ENCODE peak calls at places on chromosomes 7 and 10, in nine cellular contexts. One of them, this sample, is unnamed.

GRCh38 chr10:129727071-129727470 is 237.0 kb downstream of the EBF3 start:
- DNase-seq in neuronal stem cell: no peak
- DNase-seq in IMR-90: no peak
- DNase-seq in A549: no peak
- DNase-seq in GM23338: no peak
- DNase-seq in hepatocyte: no peak
- DNase-seq in mammary epithelial cell: no peak
- DNase-seq in PC-9: no peak
- DNase-seq in GM23248: no peak
- DNase-seq in this sample: no peak

GRCh38 chr10:117004627-117005453 is at the start of gene SHTN1:
- DNase-seq in hepatocyte: peak
- DNase-seq in GM23338: peak
- DNase-seq in A549: peak
- DNase-seq in PC-9: peak
- DNase-seq in IMR-90: peak
- DNase-seq in GM23248: peak
- DNase-seq in neuronal stem cell: peak
- DNase-seq in mammary epithelial cell: peak
- DNase-seq in this sample: no peak

GRCh38 chr7:91029688-91030087 is 234.5 kb upstream of the FZD1 start:
- DNase-seq in GM23248: no peak
- DNase-seq in PC-9: no peak
- DNase-seq in neuronal stem cell: no peak
- DNase-seq in GM23338: no peak
- DNase-seq in mammary epithelial cell: no peak
- DNase-seq in hepatocyte: no peak
- DNase-seq in A549: no peak
- DNase-seq in IMR-90: no peak
- DNase-seq in this sample: peak

GRCh38 chr7:132124575-132124974 is 451.7 kb downstream of the PLXNA4 start:
- DNase-seq in A549: no peak
- DNase-seq in mammary epithelial cell: peak
- DNase-seq in IMR-90: no peak
- DNase-seq in neuronal stem cell: no peak
- DNase-seq in GM23248: no peak
- DNase-seq in PC-9: no peak
- DNase-seq in hepatocyte: no peak
- DNase-seq in GM23338: no peak
- DNase-seq in this sample: no peak

GRCh38 chr7:139959718-139960117 is 103.0 kb downstream of the PARP12 start:
- DNase-seq in hepatocyte: no peak
- DNase-seq in PC-9: no peak
- DNase-seq in IMR-90: no peak
- DNase-seq in GM23338: no peak
- DNase-seq in GM23248: no peak
- DNase-seq in neuronal stem cell: no peak
- DNase-seq in mammary epithelial cell: no peak
- DNase-seq in A549: no peak
- DNase-seq in this sample: no peak

GRCh38 chr10:76303682-76304316 is 872.4 kb downstream of the LRMDA start:
- DNase-seq in mammary epithelial cell: peak
- DNase-seq in GM23248: peak
- DNase-seq in hepatocyte: peak
- DNase-seq in A549: peak
- DNase-seq in GM23338: peak
- DNase-seq in neuronal stem cell: peak
- DNase-seq in PC-9: peak
- DNase-seq in IMR-90: peak
- DNase-seq in this sample: peak

GRCh38 chr10:74967850-74968620 is 141.6 kb downstream of the KAT6B start:
- DNase-seq in neuronal stem cell: no peak
- DNase-seq in hepatocyte: peak
- DNase-seq in A549: no peak
- DNase-seq in GM23248: no peak
- DNase-seq in GM23338: peak
- DNase-seq in PC-9: no peak
- DNase-seq in mammary epithelial cell: no peak
- DNase-seq in IMR-90: no peak
- DNase-seq in this sample: no peak

GRCh38 chr10:18601321-18601720 is 50.1 kb downstream of the NSUN6 start:
- DNase-seq in PC-9: no peak
- DNase-seq in neuronal stem cell: no peak
- DNase-seq in GM23338: peak
- DNase-seq in hepatocyte: no peak
- DNase-seq in IMR-90: no peak
- DNase-seq in GM23248: no peak
- DNase-seq in A549: peak
- DNase-seq in mammary epithelial cell: no peak
- DNase-seq in this sample: no peak

GRCh38 chr7:77606561-77606960 is 69.5 kb downstream of the PTPN12 start:
- DNase-seq in mammary epithelial cell: no peak
- DNase-seq in GM23338: no peak
- DNase-seq in GM23248: no peak
- DNase-seq in IMR-90: peak
- DNase-seq in PC-9: no peak
- DNase-seq in neuronal stem cell: no peak
- DNase-seq in hepatocyte: no peak
- DNase-seq in A549: no peak
- DNase-seq in this sample: no peak

GRCh38 chr7:131903315-131903714 is 346.9 kb upstream of the PODXL start:
- DNase-seq in A549: no peak
- DNase-seq in neuronal stem cell: no peak
- DNase-seq in GM23338: no peak
- DNase-seq in mammary epithelial cell: no peak
- DNase-seq in PC-9: no peak
- DNase-seq in hepatocyte: no peak
- DNase-seq in IMR-90: no peak
- DNase-seq in GM23248: no peak
- DNase-seq in this sample: no peak

GRCh38 chr10:85920311-85920710 is 446.3 kb downstream of the GRID1 start:
- DNase-seq in GM23248: no peak
- DNase-seq in mammary epithelial cell: no peak
- DNase-seq in IMR-90: no peak
- DNase-seq in GM23338: no peak
- DNase-seq in hepatocyte: no peak
- DNase-seq in A549: no peak
- DNase-seq in PC-9: no peak
- DNase-seq in neuronal stem cell: no peak
- DNase-seq in this sample: no peak

GRCh38 chr10:48608279-48608681 is 3.4 kb upstream of the ARHGAP22 start:
- DNase-seq in hepatocyte: peak
- DNase-seq in GM23338: peak
- DNase-seq in A549: peak
- DNase-seq in PC-9: peak
- DNase-seq in GM23248: peak
- DNase-seq in mammary epithelial cell: peak
- DNase-seq in IMR-90: no peak
- DNase-seq in neuronal stem cell: no peak
- DNase-seq in this sample: peak

GRCh38 chr7:123770378-123770777 is 21.6 kb upstream of the WASL start:
- DNase-seq in hepatocyte: no peak
- DNase-seq in PC-9: peak
- DNase-seq in IMR-90: no peak
- DNase-seq in neuronal stem cell: no peak
- DNase-seq in A549: peak
- DNase-seq in GM23338: no peak
- DNase-seq in GM23248: peak
- DNase-seq in mammary epithelial cell: peak
- DNase-seq in this sample: peak

DNA sequence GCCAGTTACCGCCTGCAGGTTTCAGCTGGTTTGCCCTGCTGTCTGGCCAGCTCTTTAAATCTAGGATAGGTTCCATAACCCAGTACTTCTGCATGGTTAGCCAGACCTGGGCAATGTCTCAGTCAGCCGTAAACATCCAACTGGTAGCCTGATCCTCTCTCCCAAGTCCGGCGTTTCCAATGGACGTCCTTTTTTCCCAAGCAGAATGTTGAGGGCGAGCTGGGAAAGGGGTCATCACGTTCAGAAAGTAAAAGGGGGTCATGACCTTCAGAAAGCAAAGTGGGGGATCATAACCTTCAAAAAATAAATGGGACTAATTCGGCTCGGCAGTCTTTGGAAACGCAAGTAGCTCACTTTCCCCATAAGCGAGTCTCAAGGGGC is 430 bp downstream of the PON3 start:
- DNase-seq in hepatocyte: no peak
- DNase-seq in PC-9: no peak
- DNase-seq in GM23248: no peak
- DNase-seq in mammary epithelial cell: no peak
- DNase-seq in IMR-90: no peak
- DNase-seq in GM23338: peak
- DNase-seq in neuronal stem cell: no peak
- DNase-seq in A549: no peak
- DNase-seq in this sample: no peak
- H3K4me2 ChIP-seq in hepatocyte: no peak
- H3K4me2 ChIP-seq in PC-9: peak
- H3K4me2 ChIP-seq in GM23248: no peak
- H3K4me2 ChIP-seq in mammary epithelial cell: peak
- H3K4me2 ChIP-seq in IMR-90: no peak
- H3K4me2 ChIP-seq in GM23338: peak
- H3K4me2 ChIP-seq in neuronal stem cell: no peak
- H3K4me2 ChIP-seq in A549: peak
- H3K4me2 ChIP-seq in this sample: no peak

DNA sequence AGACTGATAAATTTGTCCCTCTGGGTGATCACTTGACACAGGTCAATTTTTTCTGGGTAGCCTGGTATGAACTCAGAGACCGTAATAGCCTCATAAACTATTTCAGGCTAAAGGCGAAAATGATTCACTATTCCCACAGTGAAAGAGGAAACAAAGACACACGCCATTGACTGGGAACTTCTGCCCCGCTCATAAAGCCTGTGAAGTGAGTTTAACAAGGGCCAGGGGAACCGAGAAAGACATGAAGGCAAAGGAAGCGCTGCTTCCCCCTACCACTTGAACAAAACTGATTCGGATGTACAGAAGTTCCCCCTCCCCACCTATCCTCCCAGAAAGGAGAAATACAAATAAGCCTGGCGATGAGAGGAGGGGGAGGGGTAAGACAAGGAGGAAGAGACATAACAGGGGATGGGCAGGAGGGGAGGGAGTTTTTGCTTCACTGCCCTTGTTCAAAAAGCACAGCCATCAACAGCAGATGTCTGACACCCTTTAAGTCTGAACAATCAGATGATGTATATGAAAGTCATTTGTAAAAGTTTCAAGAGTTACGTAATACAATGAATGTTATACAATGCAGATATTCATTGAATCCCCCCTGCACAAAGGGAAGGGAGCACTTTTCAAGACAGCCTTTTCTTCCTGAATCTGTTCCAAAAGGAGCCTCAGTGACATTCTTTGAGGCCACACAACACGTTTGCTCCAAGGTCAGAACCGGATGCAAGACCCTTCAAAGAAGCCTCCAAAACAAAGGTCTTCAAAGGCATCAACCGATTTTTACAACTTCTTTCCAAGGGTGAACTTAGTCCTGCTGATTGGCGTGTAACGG is 734 bp downstream of the ABCB4 start:
- DNase-seq in A549: no peak
- DNase-seq in GM23248: peak
- DNase-seq in PC-9: no peak
- DNase-seq in GM23338: peak
- DNase-seq in IMR-90: no peak
- DNase-seq in mammary epithelial cell: no peak
- DNase-seq in hepatocyte: peak
- DNase-seq in neuronal stem cell: no peak
- DNase-seq in this sample: peak
- H3K4me3 ChIP-seq in A549: peak
- H3K4me3 ChIP-seq in GM23248: peak
- H3K4me3 ChIP-seq in PC-9: no peak
- H3K4me3 ChIP-seq in GM23338: peak
- H3K4me3 ChIP-seq in IMR-90: peak
- H3K4me3 ChIP-seq in mammary epithelial cell: no peak
- H3K4me3 ChIP-seq in hepatocyte: peak
- H3K4me3 ChIP-seq in neuronal stem cell: peak
- H3K4me3 ChIP-seq in this sample: no peak

GRCh38 chr10:104090597-104090996 is 4.9 kb upstream of the COL17A1 start:
- DNase-seq in GM23248: no peak
- DNase-seq in neuronal stem cell: no peak
- DNase-seq in A549: no peak
- DNase-seq in IMR-90: peak
- DNase-seq in GM23338: no peak
- DNase-seq in hepatocyte: no peak
- DNase-seq in mammary epithelial cell: peak
- DNase-seq in PC-9: no peak
- DNase-seq in this sample: no peak
- H3K4me2 ChIP-seq in GM23248: no peak
- H3K4me2 ChIP-seq in neuronal stem cell: no peak
- H3K4me2 ChIP-seq in A549: no peak
- H3K4me2 ChIP-seq in IMR-90: no peak
- H3K4me2 ChIP-seq in GM23338: peak
- H3K4me2 ChIP-seq in hepatocyte: no peak
- H3K4me2 ChIP-seq in mammary epithelial cell: no peak
- H3K4me2 ChIP-seq in PC-9: no peak
- H3K4me2 ChIP-seq in this sample: no peak

GRCh38 chr7:138919256-138919655 is 61.9 kb downstream of the KIAA1549 start:
- DNase-seq in GM23248: peak
- DNase-seq in neuronal stem cell: no peak
- DNase-seq in hepatocyte: no peak
- DNase-seq in PC-9: no peak
- DNase-seq in GM23338: no peak
- DNase-seq in mammary epithelial cell: no peak
- DNase-seq in IMR-90: peak
- DNase-seq in A549: no peak
- DNase-seq in this sample: no peak

GRCh38 chr7:138917771-138918170 is 63.4 kb downstream of the KIAA1549 start:
- DNase-seq in hepatocyte: no peak
- DNase-seq in GM23338: no peak
- DNase-seq in GM23248: no peak
- DNase-seq in IMR-90: no peak
- DNase-seq in A549: no peak
- DNase-seq in mammary epithelial cell: no peak
- DNase-seq in PC-9: no peak
- DNase-seq in neuronal stem cell: no peak
- DNase-seq in this sample: no peak

GRCh38 chr7:138918756-138919155 is 62.4 kb downstream of the KIAA1549 start:
- DNase-seq in GM23248: no peak
- DNase-seq in IMR-90: no peak
- DNase-seq in PC-9: no peak
- DNase-seq in neuronal stem cell: no peak
- DNase-seq in mammary epithelial cell: no peak
- DNase-seq in A549: no peak
- DNase-seq in hepatocyte: no peak
- DNase-seq in GM23338: no peak
- DNase-seq in this sample: no peak

GRCh38 chr7:138918176-138918575 is 63.0 kb downstream of the KIAA1549 start:
- DNase-seq in IMR-90: no peak
- DNase-seq in PC-9: no peak
- DNase-seq in GM23248: no peak
- DNase-seq in hepatocyte: no peak
- DNase-seq in mammary epithelial cell: no peak
- DNase-seq in GM23338: no peak
- DNase-seq in neuronal stem cell: no peak
- DNase-seq in A549: no peak
- DNase-seq in this sample: no peak

DNA sequence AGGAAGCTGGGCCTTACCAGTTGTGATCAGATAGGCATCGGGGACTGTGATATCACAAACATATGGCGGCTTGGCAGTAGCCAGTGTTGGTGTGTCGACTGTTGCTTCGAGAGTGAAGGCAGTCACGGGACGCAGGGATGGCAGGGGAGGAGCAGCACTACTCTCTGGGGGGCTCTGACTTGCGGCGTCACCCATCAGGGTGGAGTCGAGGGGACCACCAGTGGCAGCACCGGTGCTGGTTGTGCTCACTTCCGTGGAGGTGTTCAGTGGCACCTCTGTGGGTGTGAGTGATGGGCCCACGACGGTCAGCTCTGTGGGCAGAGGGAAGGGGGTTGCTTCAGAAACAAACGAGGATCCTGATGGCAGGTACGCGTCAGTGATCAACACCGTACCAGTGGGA is 64.5 kb downstream of the KIAA1549 start:
- DNase-seq in GM23338: no peak
- DNase-seq in IMR-90: no peak
- DNase-seq in GM23248: no peak
- DNase-seq in hepatocyte: no peak
- DNase-seq in mammary epithelial cell: no peak
- DNase-seq in neuronal stem cell: no peak
- DNase-seq in A549: no peak
- DNase-seq in PC-9: no peak
- DNase-seq in this sample: no peak
- H3K4me3 ChIP-seq in GM23338: no peak
- H3K4me3 ChIP-seq in IMR-90: no peak
- H3K4me3 ChIP-seq in GM23248: no peak
- H3K4me3 ChIP-seq in hepatocyte: no peak
- H3K4me3 ChIP-seq in mammary epithelial cell: no peak
- H3K4me3 ChIP-seq in neuronal stem cell: no peak
- H3K4me3 ChIP-seq in A549: no peak
- H3K4me3 ChIP-seq in PC-9: no peak
- H3K4me3 ChIP-seq in this sample: no peak

This sample was measured in Karpas-422.